ENCODE peak calls at places on chromosomes 13 and 19, in ten cellular contexts. W is activated naive CD4-positive, alpha-beta T cell treated with anti-CD3 and anti-CD28 coated beads, Interleukin-2, amount 10 ng/mL, durations not matched to agents 7 days and 5 days; F is RKO; D is NCI-H1436; B is AG04449; V is fibroblast of pulmonary artery; H is AG10803; P is activated T-helper 2 cell treated with anti-CD3 and anti-CD28 coated beads, Interferon-gamma antibody, Interleukin-2, Interleukin-4, amounts not matched to agents 10 μg/mL and 5 μg/mL and 100 μg/mL, durations not matched to agents 14 hours and 24 hours and 36 hours; N is astrocyte; K is heart right ventricle. T is an unnamed sample.
A peak's percentile ranks its signal among the peaks of the same experiment; 100 is the strongest.

GRCh38 chr19:16627194-16627927 is 643 bp downstream of the MED26 start:
- DNase-seq in N (no peak), V (no peak), P (peak; percentile 16), D (no peak), H (peak; percentile 14), K (no peak), W (peak; percentile 34), B (no peak), F (no peak), T (no peak)

GRCh38 chr19:1959928-1960589 is 19.1 kb downstream of the CSNK1G2 start:
- DNase-seq in W (no peak), D (no peak), P (no peak), K (no peak), V (no peak), B (no peak), N (no peak), H (no peak), F (no peak), T (no peak)

GRCh38 chr13:41613984-41614581 is 156.7 kb downstream of the RGCC start:
- DNase-seq in F (no peak), K (peak; percentile 48), V (peak; percentile 97), P (no peak), D (no peak), B (peak; percentile 59), H (peak; percentile 96), N (peak; percentile 96), W (no peak), T (no peak)

GRCh38 chr19:32330149-32330548 is 15.3 kb upstream of the ZNF507 start:
- DNase-seq in K (no peak), P (no peak), F (no peak), N (no peak), V (peak; percentile 5), B (no peak), W (no peak), D (no peak), H (no peak), T (no peak)

GRCh38 chr13:27113436-27113835 is 58.2 kb downstream of the USP12 start:
- DNase-seq in V (no peak), D (no peak), K (no peak), B (no peak), F (no peak), H (no peak), W (no peak), P (no peak), N (no peak), T (no peak)

GRCh38 chr19:7705387-7706187 is 3.7 kb upstream of the FCER2 start:
- DNase-seq in W (peak; percentile 84), K (peak; percentile 32), V (no peak), D (no peak), H (no peak), F (no peak), N (no peak), B (no peak), P (peak; percentile 64), T (peak; percentile 36)

GRCh38 chr13:75512253-75512652 is 25.4 kb downstream of the COMMD6 start:
- DNase-seq in N (no peak), B (no peak), V (no peak), F (no peak), D (no peak), H (peak; percentile 33), K (no peak), P (no peak), W (no peak), T (no peak)

GRCh38 chr19:35253316-35254286 is 4.8 kb downstream of the LSR start:
- DNase-seq in H (no peak), P (no peak), W (no peak), B (no peak), N (no peak), F (no peak), V (no peak), D (no peak), K (no peak), T (no peak)

GRCh38 chr13:39815345-39816111 is 160.1 kb downstream of the COG6 start:
- DNase-seq in D (no peak), K (no peak), N (no peak), B (no peak), H (no peak), F (no peak), W (no peak), P (no peak), V (peak; percentile 53), T (no peak)

GRCh38 chr19:14248578-14249011 is 42.6 kb upstream of the ADGRL1 start:
- DNase-seq in P (no peak), N (peak; percentile 53), W (peak; percentile 57), F (no peak), H (peak; percentile 13), K (peak; percentile 40), D (peak; percentile 51), B (no peak), V (peak; percentile 55), T (no peak)

GRCh38 chr13:109941951-109942350 is 155.6 kb upstream of the IRS2 start:
- DNase-seq in P (no peak), W (no peak), H (peak; percentile 84), K (no peak), F (no peak), V (peak; percentile 47), N (no peak), B (no peak), D (no peak), T (no peak)

GRCh38 chr19:40601061-40601973 is at the start of gene LTBP4:
- DNase-seq in F (peak; percentile 67), D (no peak), H (no peak), V (no peak), P (no peak), K (peak; percentile 82), B (no peak), W (peak; percentile 52), N (no peak), T (no peak)

T was measured in Jurkat, Clone E6-1.